ENCODE peak calls at places on chromosomes 1 and 21, in seven cellular contexts. One of them, this sample, is unnamed.

GRCh38 chr1:12448746-12449177 is 169.2 kb downstream of the DHRS3 start:
- DNase-seq in HCT116: no peak
- DNase-seq in GM12878: no peak
- DNase-seq in K562: peak
- DNase-seq in endothelial cell of umbilical vein: no peak
- DNase-seq in H1: no peak
- DNase-seq in HepG2: no peak
- DNase-seq in this sample: no peak

GRCh38 chr1:205480349-205481278 is 23.9 kb upstream of the CDK18 start:
- DNase-seq in HCT116: no peak
- DNase-seq in GM12878: peak
- DNase-seq in K562: no peak
- DNase-seq in endothelial cell of umbilical vein: no peak
- DNase-seq in H1: no peak
- DNase-seq in HepG2: no peak
- DNase-seq in this sample: no peak

GRCh38 chr21:41226853-41227252 is 58.9 kb downstream of the BACE2 start:
- DNase-seq in HCT116: no peak
- DNase-seq in GM12878: no peak
- DNase-seq in K562: no peak
- DNase-seq in endothelial cell of umbilical vein: no peak
- DNase-seq in H1: no peak
- DNase-seq in HepG2: no peak
- DNase-seq in this sample: no peak

GRCh38 chr1:227914801-227915563 is 32.8 kb downstream of the WNT9A start:
- DNase-seq in HCT116: no peak
- DNase-seq in GM12878: no peak
- DNase-seq in K562: no peak
- DNase-seq in endothelial cell of umbilical vein: no peak
- DNase-seq in H1: no peak
- DNase-seq in HepG2: no peak
- DNase-seq in this sample: no peak

GRCh38 chr1:221099747-221100146 is 220.5 kb downstream of the HLX start:
- DNase-seq in HCT116: no peak
- DNase-seq in GM12878: no peak
- DNase-seq in K562: no peak
- DNase-seq in endothelial cell of umbilical vein: no peak
- DNase-seq in H1: no peak
- DNase-seq in HepG2: no peak
- DNase-seq in this sample: no peak

GRCh38 chr1:152777510-152778137 is 2.7 kb downstream of the LCE1F start:
- DNase-seq in HCT116: peak
- DNase-seq in GM12878: no peak
- DNase-seq in K562: peak
- DNase-seq in endothelial cell of umbilical vein: no peak
- DNase-seq in H1: no peak
- DNase-seq in HepG2: peak
- DNase-seq in this sample: peak

GRCh38 chr1:39720094-39720999 is 18.3 kb upstream of the PPIE start:
- DNase-seq in HCT116: peak
- DNase-seq in GM12878: no peak
- DNase-seq in K562: peak
- DNase-seq in endothelial cell of umbilical vein: peak
- DNase-seq in H1: no peak
- DNase-seq in HepG2: peak
- DNase-seq in this sample: peak

GRCh38 chr21:42597487-42598158 is 55.8 kb upstream of the PDE9A start:
- DNase-seq in HCT116: no peak
- DNase-seq in GM12878: peak
- DNase-seq in K562: no peak
- DNase-seq in endothelial cell of umbilical vein: no peak
- DNase-seq in H1: no peak
- DNase-seq in HepG2: no peak
- DNase-seq in this sample: no peak

GRCh38 chr1:16615253-16616252 is 2.2 kb upstream of the NBPF1 start:
- DNase-seq in HCT116: no peak
- DNase-seq in GM12878: no peak
- DNase-seq in K562: peak
- DNase-seq in endothelial cell of umbilical vein: no peak
- DNase-seq in H1: peak
- DNase-seq in HepG2: no peak
- DNase-seq in this sample: no peak

GRCh38 chr1:23394176-23394575 is 24.5 kb upstream of the ZNF436 start:
- DNase-seq in HCT116: no peak
- DNase-seq in GM12878: no peak
- DNase-seq in K562: no peak
- DNase-seq in endothelial cell of umbilical vein: peak
- DNase-seq in H1: no peak
- DNase-seq in HepG2: no peak
- DNase-seq in this sample: no peak

DNA sequence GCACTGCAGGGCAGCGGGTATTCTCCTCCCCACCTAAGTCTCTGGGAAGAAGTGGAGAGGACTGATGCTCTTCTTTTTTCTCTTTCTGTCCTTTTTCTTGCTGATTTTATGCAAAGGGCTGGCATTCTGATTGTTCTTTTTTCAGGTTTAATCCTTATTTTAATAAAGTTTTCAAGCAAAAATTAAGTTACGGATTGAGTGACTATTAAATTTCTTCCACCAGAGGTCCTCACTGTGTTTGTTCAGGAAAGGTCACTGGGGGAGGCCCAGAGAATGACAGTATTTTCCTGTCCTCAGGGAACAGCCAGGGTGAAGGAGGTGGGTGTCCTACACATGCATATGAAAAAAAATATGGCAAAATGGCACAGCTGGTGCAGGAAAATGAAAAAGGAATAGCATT is 4.4 kb upstream of the ELF3 start:
- DNase-seq in HCT116: no peak
- DNase-seq in GM12878: no peak
- DNase-seq in K562: peak
- DNase-seq in endothelial cell of umbilical vein: peak
- DNase-seq in H1: no peak
- DNase-seq in HepG2: peak
- DNase-seq in this sample: no peak
- TF ChIP-seq MAX in HCT116: no peak
- TF ChIP-seq MAX in GM12878: no peak
- TF ChIP-seq MAX in K562: no peak
- TF ChIP-seq MAX in endothelial cell of umbilical vein: no peak
- TF ChIP-seq MAX in H1: no peak
- TF ChIP-seq MAX in HepG2: no peak
- TF ChIP-seq MAX in this sample: no peak

GRCh38 chr1:25802915-25803314 is 2.9 kb downstream of the SELENON start:
- DNase-seq in HCT116: no peak
- DNase-seq in GM12878: no peak
- DNase-seq in K562: peak
- DNase-seq in endothelial cell of umbilical vein: no peak
- DNase-seq in H1: no peak
- DNase-seq in HepG2: no peak
- DNase-seq in this sample: peak

GRCh38 chr1:25804244-25804963 is 4.4 kb downstream of the SELENON start:
- DNase-seq in HCT116: no peak
- DNase-seq in GM12878: no peak
- DNase-seq in K562: no peak
- DNase-seq in endothelial cell of umbilical vein: peak
- DNase-seq in H1: no peak
- DNase-seq in HepG2: no peak
- DNase-seq in this sample: no peak

GRCh38 chr1:25804964-25805862 is 5.2 kb downstream of the SELENON start:
- DNase-seq in HCT116: no peak
- DNase-seq in GM12878: no peak
- DNase-seq in K562: no peak
- DNase-seq in endothelial cell of umbilical vein: no peak
- DNase-seq in H1: no peak
- DNase-seq in HepG2: no peak
- DNase-seq in this sample: no peak

GRCh38 chr1:25805863-25806225 is 5.9 kb downstream of the SELENON start:
- DNase-seq in HCT116: no peak
- DNase-seq in GM12878: no peak
- DNase-seq in K562: no peak
- DNase-seq in endothelial cell of umbilical vein: peak
- DNase-seq in H1: no peak
- DNase-seq in HepG2: no peak
- DNase-seq in this sample: no peak

DNA sequence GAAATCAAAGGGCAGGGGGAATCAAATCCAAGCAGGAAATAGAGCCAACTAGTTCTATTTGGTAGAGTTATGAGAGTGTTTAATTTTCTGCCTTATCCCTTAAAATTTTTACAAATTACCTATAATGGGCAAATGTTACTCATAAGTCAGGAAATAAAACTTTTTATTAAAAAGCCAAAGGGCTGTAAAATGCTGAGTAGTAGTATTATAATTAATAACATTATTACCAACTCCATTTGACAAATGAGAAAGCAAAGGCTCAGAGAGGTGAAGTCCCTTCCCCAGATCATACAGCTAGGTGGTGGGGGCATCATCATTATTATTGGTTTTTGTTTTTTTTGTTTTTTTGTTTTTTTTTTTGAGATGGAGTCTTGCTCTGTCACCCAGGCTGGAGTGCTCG is 3.4 kb downstream of the SELENON start:
- DNase-seq in HCT116: no peak
- DNase-seq in GM12878: no peak
- DNase-seq in K562: no peak
- DNase-seq in endothelial cell of umbilical vein: no peak
- DNase-seq in H1: no peak
- DNase-seq in HepG2: no peak
- DNase-seq in this sample: no peak
- H3K9ac ChIP-seq in HCT116: no peak
- H3K9ac ChIP-seq in GM12878: no peak
- H3K9ac ChIP-seq in K562: no peak
- H3K9ac ChIP-seq in endothelial cell of umbilical vein: no peak
- H3K9ac ChIP-seq in H1: no peak
- H3K9ac ChIP-seq in HepG2: no peak
- H3K9ac ChIP-seq in this sample: no peak

GRCh38 chr1:58819719-58820118 is 35.9 kb upstream of the JUN start:
- DNase-seq in HCT116: no peak
- DNase-seq in GM12878: no peak
- DNase-seq in K562: no peak
- DNase-seq in endothelial cell of umbilical vein: peak
- DNase-seq in H1: no peak
- DNase-seq in HepG2: no peak
- DNase-seq in this sample: no peak

GRCh38 chr1:58816747-58817221 is 32.9 kb upstream of the JUN start:
- DNase-seq in HCT116: no peak
- DNase-seq in GM12878: no peak
- DNase-seq in K562: no peak
- DNase-seq in endothelial cell of umbilical vein: no peak
- DNase-seq in H1: no peak
- DNase-seq in HepG2: no peak
- DNase-seq in this sample: no peak

GRCh38 chr1:58818991-58819390 is 35.1 kb upstream of the JUN start:
- DNase-seq in HCT116: no peak
- DNase-seq in GM12878: no peak
- DNase-seq in K562: no peak
- DNase-seq in endothelial cell of umbilical vein: peak
- DNase-seq in H1: no peak
- DNase-seq in HepG2: no peak
- DNase-seq in this sample: no peak

GRCh38 chr1:58816072-58816746 is 32.4 kb upstream of the JUN start:
- DNase-seq in HCT116: peak
- DNase-seq in GM12878: peak
- DNase-seq in K562: peak
- DNase-seq in endothelial cell of umbilical vein: peak
- DNase-seq in H1: peak
- DNase-seq in HepG2: peak
- DNase-seq in this sample: peak

DNA sequence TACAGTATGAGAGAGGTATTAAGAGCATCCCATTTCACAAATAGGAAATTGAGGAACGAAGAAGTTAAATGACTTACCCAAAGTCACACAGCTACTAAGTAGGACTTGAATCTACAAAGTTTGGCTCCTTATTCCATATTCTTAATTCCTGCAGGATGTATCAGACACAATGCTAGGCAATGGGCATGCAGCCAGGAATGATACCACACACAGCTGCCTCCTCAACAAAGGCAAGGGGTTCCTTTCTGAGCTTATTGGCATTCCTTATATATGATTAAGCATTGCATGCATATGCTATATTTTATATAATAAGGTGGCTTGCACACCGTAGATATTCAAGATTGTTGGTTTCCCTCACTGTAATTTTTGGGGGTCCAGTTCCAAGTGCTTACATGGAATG is 34.2 kb upstream of the JUN start:
- DNase-seq in HCT116: no peak
- DNase-seq in GM12878: no peak
- DNase-seq in K562: no peak
- DNase-seq in endothelial cell of umbilical vein: peak
- DNase-seq in H1: no peak
- DNase-seq in HepG2: no peak
- DNase-seq in this sample: no peak
- TF ChIP-seq MAX in HCT116: no peak
- TF ChIP-seq MAX in GM12878: no peak
- TF ChIP-seq MAX in K562: no peak
- TF ChIP-seq MAX in endothelial cell of umbilical vein: no peak
- TF ChIP-seq MAX in H1: no peak
- TF ChIP-seq MAX in HepG2: no peak
- TF ChIP-seq MAX in this sample: peak

GRCh38 chr21:44706706-44707615 is 4.4 kb downstream of the TSPEAR start:
- DNase-seq in HCT116: no peak
- DNase-seq in GM12878: no peak
- DNase-seq in K562: no peak
- DNase-seq in endothelial cell of umbilical vein: no peak
- DNase-seq in H1: peak
- DNase-seq in HepG2: no peak
- DNase-seq in this sample: peak
- H3K9ac ChIP-seq in HCT116: no peak
- H3K9ac ChIP-seq in GM12878: no peak
- H3K9ac ChIP-seq in K562: no peak
- H3K9ac ChIP-seq in endothelial cell of umbilical vein: no peak
- H3K9ac ChIP-seq in H1: peak
- H3K9ac ChIP-seq in HepG2: no peak
- H3K9ac ChIP-seq in this sample: no peak

GRCh38 chr1:30196457-30196856 is 526.9 kb downstream of the MATN1 start:
- DNase-seq in HCT116: no peak
- DNase-seq in GM12878: no peak
- DNase-seq in K562: no peak
- DNase-seq in endothelial cell of umbilical vein: no peak
- DNase-seq in H1: no peak
- DNase-seq in HepG2: no peak
- DNase-seq in this sample: no peak
- TF ChIP-seq MAX in HCT116: no peak
- TF ChIP-seq MAX in GM12878: no peak
- TF ChIP-seq MAX in K562: no peak
- TF ChIP-seq MAX in endothelial cell of umbilical vein: no peak
- TF ChIP-seq MAX in H1: no peak
- TF ChIP-seq MAX in HepG2: no peak
- TF ChIP-seq MAX in this sample: no peak

DNA sequence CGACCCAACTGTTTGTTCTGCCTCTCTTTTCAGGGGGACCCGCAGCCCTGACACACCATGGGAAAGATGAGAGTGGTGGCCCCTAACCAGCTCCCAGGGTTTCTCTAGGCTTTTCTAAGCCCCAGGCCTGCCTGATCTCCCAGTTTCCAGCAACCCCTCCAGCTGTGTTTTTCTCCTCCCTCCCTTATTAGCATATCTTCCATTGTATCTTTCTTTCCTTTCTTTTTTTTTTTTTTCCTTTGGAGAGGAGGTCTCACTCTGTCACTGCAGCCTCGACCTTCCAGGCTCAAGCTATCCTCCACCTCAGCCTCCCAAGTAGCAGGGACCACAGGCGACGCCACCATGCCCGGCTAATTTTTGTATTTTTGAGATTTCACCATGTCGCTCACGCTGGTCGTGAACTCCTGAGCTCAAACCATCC is 1.8 kb upstream of the CERS2 start:
- DNase-seq in HCT116: no peak
- DNase-seq in GM12878: no peak
- DNase-seq in K562: peak
- DNase-seq in endothelial cell of umbilical vein: no peak
- DNase-seq in H1: no peak
- DNase-seq in HepG2: no peak
- DNase-seq in this sample: no peak
- H3K9ac ChIP-seq in HCT116: peak
- H3K9ac ChIP-seq in GM12878: no peak
- H3K9ac ChIP-seq in K562: peak
- H3K9ac ChIP-seq in endothelial cell of umbilical vein: no peak
- H3K9ac ChIP-seq in H1: peak
- H3K9ac ChIP-seq in HepG2: peak
- H3K9ac ChIP-seq in this sample: peak